ENCODE peak calls at places on chromosomes 5 and 9, in five cellular contexts. One of them, this sample, is unnamed.

GRCh38 chr5:73314395-73315195 is 134.0 kb downstream of the FOXD1 start:
- DNase-seq in CD8-positive, alpha-beta memory T cell: no peak
- DNase-seq in A549: no peak
- DNase-seq in lung microvascular endothelial cell: no peak
- DNase-seq in cerebellum: no peak
- DNase-seq in this sample: no peak

GRCh38 chr5:141623621-141624020 is 4.8 kb upstream of the DIAPH1 start:
- DNase-seq in CD8-positive, alpha-beta memory T cell: no peak
- DNase-seq in A549: no peak
- DNase-seq in lung microvascular endothelial cell: no peak
- DNase-seq in cerebellum: no peak
- DNase-seq in this sample: no peak

GRCh38 chr5:153168226-153168625 is 322.2 kb upstream of the GRIA1 start:
- DNase-seq in CD8-positive, alpha-beta memory T cell: no peak
- DNase-seq in A549: no peak
- DNase-seq in lung microvascular endothelial cell: no peak
- DNase-seq in cerebellum: no peak
- DNase-seq in this sample: no peak

GRCh38 chr5:94174748-94175411 is 433.5 kb upstream of the POU5F2 start:
- DNase-seq in CD8-positive, alpha-beta memory T cell: no peak
- DNase-seq in A549: no peak
- DNase-seq in lung microvascular endothelial cell: no peak
- DNase-seq in cerebellum: no peak
- DNase-seq in this sample: no peak

GRCh38 chr9:92493741-92494387 is 11.6 kb upstream of the ASPN start:
- DNase-seq in CD8-positive, alpha-beta memory T cell: no peak
- DNase-seq in A549: no peak
- DNase-seq in lung microvascular endothelial cell: no peak
- DNase-seq in cerebellum: no peak
- DNase-seq in this sample: no peak

GRCh38 chr5:179121667-179122111 is 61.5 kb downstream of the ZNF354C start:
- DNase-seq in CD8-positive, alpha-beta memory T cell: no peak
- DNase-seq in A549: no peak
- DNase-seq in lung microvascular endothelial cell: no peak
- DNase-seq in cerebellum: no peak
- DNase-seq in this sample: peak; percentile 17

GRCh38 chr9:36268007-36268427 is 9.8 kb upstream of the GNE start:
- DNase-seq in CD8-positive, alpha-beta memory T cell: no peak
- DNase-seq in A549: no peak
- DNase-seq in lung microvascular endothelial cell: peak; percentile 36
- DNase-seq in cerebellum: no peak
- DNase-seq in this sample: no peak

GRCh38 chr9:37529111-37529510 is 43.4 kb downstream of the POLR1E start:
- DNase-seq in CD8-positive, alpha-beta memory T cell: peak; percentile 64
- DNase-seq in A549: no peak
- DNase-seq in lung microvascular endothelial cell: no peak
- DNase-seq in cerebellum: no peak
- DNase-seq in this sample: no peak

GRCh38 chr5:119368238-119368630 is 12.4 kb downstream of the TNFAIP8 start:
- DNase-seq in CD8-positive, alpha-beta memory T cell: peak; percentile 34
- DNase-seq in A549: no peak
- DNase-seq in lung microvascular endothelial cell: peak; percentile 54
- DNase-seq in cerebellum: no peak
- DNase-seq in this sample: no peak

GRCh38 chr5:135993248-135993893 is 35.4 kb upstream of the TGFBI start:
- DNase-seq in CD8-positive, alpha-beta memory T cell: no peak
- DNase-seq in A549: peak; percentile 75
- DNase-seq in lung microvascular endothelial cell: peak; percentile 70
- DNase-seq in cerebellum: no peak
- DNase-seq in this sample: no peak

GRCh38 chr5:50699737-50700136 is 33.3 kb downstream of the PARP8 start:
- DNase-seq in CD8-positive, alpha-beta memory T cell: no peak
- DNase-seq in A549: no peak
- DNase-seq in lung microvascular endothelial cell: no peak
- DNase-seq in cerebellum: no peak
- DNase-seq in this sample: no peak

GRCh38 chr5:97181856-97182545 is 1.0 kb downstream of the RIOK2 start:
- DNase-seq in CD8-positive, alpha-beta memory T cell: no peak
- DNase-seq in A549: no peak
- DNase-seq in lung microvascular endothelial cell: peak; percentile 18
- DNase-seq in cerebellum: no peak
- DNase-seq in this sample: no peak

GRCh38 chr9:14924821-14925220 is 14.6 kb upstream of the FREM1 start:
- DNase-seq in CD8-positive, alpha-beta memory T cell: no peak
- DNase-seq in A549: no peak
- DNase-seq in lung microvascular endothelial cell: no peak
- DNase-seq in cerebellum: no peak
- DNase-seq in this sample: no peak

GRCh38 chr9:75382126-75382525 is 293.8 kb downstream of the OSTF1 start:
- DNase-seq in CD8-positive, alpha-beta memory T cell: no peak
- DNase-seq in A549: no peak
- DNase-seq in lung microvascular endothelial cell: no peak
- DNase-seq in cerebellum: no peak
- DNase-seq in this sample: no peak

GRCh38 chr9:130970052-130970451 is 31.0 kb upstream of the FIBCD1 start:
- DNase-seq in CD8-positive, alpha-beta memory T cell: no peak
- DNase-seq in A549: no peak
- DNase-seq in lung microvascular endothelial cell: no peak
- DNase-seq in cerebellum: no peak
- DNase-seq in this sample: no peak

GRCh38 chr9:134315716-134316443 is 10.4 kb upstream of the RXRA start:
- DNase-seq in CD8-positive, alpha-beta memory T cell: no peak
- DNase-seq in A549: no peak
- DNase-seq in lung microvascular endothelial cell: no peak
- DNase-seq in cerebellum: no peak
- DNase-seq in this sample: no peak

GRCh38 chr9:137379761-137380161 is 43.2 kb downstream of the EXD3 start:
- DNase-seq in CD8-positive, alpha-beta memory T cell: no peak
- DNase-seq in A549: no peak
- DNase-seq in lung microvascular endothelial cell: no peak
- DNase-seq in cerebellum: no peak
- DNase-seq in this sample: peak; percentile 19

GRCh38 chr5:153562189-153562588 is 71.7 kb downstream of the GRIA1 start:
- DNase-seq in CD8-positive, alpha-beta memory T cell: no peak
- DNase-seq in A549: no peak
- DNase-seq in lung microvascular endothelial cell: peak; percentile 38
- DNase-seq in cerebellum: no peak
- DNase-seq in this sample: no peak

GRCh38 chr9:79387091-79387490 is 184.7 kb upstream of the TLE4 start:
- DNase-seq in CD8-positive, alpha-beta memory T cell: no peak
- DNase-seq in A549: no peak
- DNase-seq in lung microvascular endothelial cell: no peak
- DNase-seq in cerebellum: no peak
- DNase-seq in this sample: no peak

GRCh38 chr9:13149454-13149853 is 130.0 kb downstream of the MPDZ start:
- DNase-seq in CD8-positive, alpha-beta memory T cell: no peak
- DNase-seq in A549: no peak
- DNase-seq in lung microvascular endothelial cell: no peak
- DNase-seq in cerebellum: no peak
- DNase-seq in this sample: no peak

GRCh38 chr5:62606878-62607277 is 28.3 kb downstream of the LRRC70 start:
- DNase-seq in CD8-positive, alpha-beta memory T cell: no peak
- DNase-seq in A549: no peak
- DNase-seq in lung microvascular endothelial cell: no peak
- DNase-seq in cerebellum: no peak
- DNase-seq in this sample: no peak

GRCh38 chr9:33290994-33291397 is 680 bp downstream of the NFX1 start:
- DNase-seq in CD8-positive, alpha-beta memory T cell: no peak
- DNase-seq in A549: no peak
- DNase-seq in lung microvascular endothelial cell: no peak
- DNase-seq in cerebellum: peak; percentile 19
- DNase-seq in this sample: no peak

GRCh38 chr5:116815081-116815480 is 240.5 kb upstream of the SEMA6A start:
- DNase-seq in CD8-positive, alpha-beta memory T cell: no peak
- DNase-seq in A549: no peak
- DNase-seq in lung microvascular endothelial cell: no peak
- DNase-seq in cerebellum: peak; percentile 13
- DNase-seq in this sample: no peak

GRCh38 chr9:129953736-129954135 is 89.3 kb downstream of the FNBP1 start:
- DNase-seq in CD8-positive, alpha-beta memory T cell: no peak
- DNase-seq in A549: no peak
- DNase-seq in lung microvascular endothelial cell: no peak
- DNase-seq in cerebellum: no peak
- DNase-seq in this sample: no peak

GRCh38 chr9:117266855-117267497 is 147.9 kb downstream of the ASTN2 start:
- DNase-seq in CD8-positive, alpha-beta memory T cell: no peak
- DNase-seq in A549: no peak
- DNase-seq in lung microvascular endothelial cell: no peak
- DNase-seq in cerebellum: no peak
- DNase-seq in this sample: no peak

GRCh38 chr5:152097128-152097527 is 172.5 kb upstream of the GLRA1 start:
- DNase-seq in CD8-positive, alpha-beta memory T cell: no peak
- DNase-seq in A549: no peak
- DNase-seq in lung microvascular endothelial cell: no peak
- DNase-seq in cerebellum: no peak
- DNase-seq in this sample: no peak

GRCh38 chr9:93496285-93496684 is 42.9 kb upstream of the FAM120AOS start:
- DNase-seq in CD8-positive, alpha-beta memory T cell: no peak
- DNase-seq in A549: no peak
- DNase-seq in lung microvascular endothelial cell: no peak
- DNase-seq in cerebellum: no peak
- DNase-seq in this sample: no peak

GRCh38 chr5:16693879-16694278 is 77.1 kb upstream of the RETREG1 start:
- DNase-seq in CD8-positive, alpha-beta memory T cell: no peak
- DNase-seq in A549: no peak
- DNase-seq in lung microvascular endothelial cell: no peak
- DNase-seq in cerebellum: no peak
- DNase-seq in this sample: no peak

GRCh38 chr5:174751154-174751990 is 27.0 kb downstream of the MSX2 start:
- DNase-seq in CD8-positive, alpha-beta memory T cell: no peak
- DNase-seq in A549: no peak
- DNase-seq in lung microvascular endothelial cell: no peak
- DNase-seq in cerebellum: no peak
- DNase-seq in this sample: no peak

GRCh38 chr5:74020488-74020887 is 394.5 kb downstream of the ARHGEF28 start:
- DNase-seq in CD8-positive, alpha-beta memory T cell: no peak
- DNase-seq in A549: no peak
- DNase-seq in lung microvascular endothelial cell: no peak
- DNase-seq in cerebellum: no peak
- DNase-seq in this sample: no peak

GRCh38 chr9:116549061-116549664 is 137.9 kb upstream of the TRIM32 start:
- DNase-seq in CD8-positive, alpha-beta memory T cell: no peak
- DNase-seq in A549: peak; percentile 89
- DNase-seq in lung microvascular endothelial cell: peak; percentile 47
- DNase-seq in cerebellum: peak; percentile 74
- DNase-seq in this sample: peak; percentile 64

GRCh38 chr9:96859461-96860198 is 5.3 kb upstream of the ZNF782 start:
- DNase-seq in CD8-positive, alpha-beta memory T cell: no peak
- DNase-seq in A549: no peak
- DNase-seq in lung microvascular endothelial cell: peak; percentile 34
- DNase-seq in cerebellum: no peak
- DNase-seq in this sample: no peak

GRCh38 chr9:135570456-135570855 is 8.9 kb downstream of the PAEP start:
- DNase-seq in CD8-positive, alpha-beta memory T cell: no peak
- DNase-seq in A549: no peak
- DNase-seq in lung microvascular endothelial cell: no peak
- DNase-seq in cerebellum: no peak
- DNase-seq in this sample: no peak

GRCh38 chr5:54518146-54519082 is 855 bp downstream of the SNX18 start:
- DNase-seq in CD8-positive, alpha-beta memory T cell: peak; percentile 43
- DNase-seq in A549: peak; percentile 17
- DNase-seq in lung microvascular endothelial cell: peak; percentile 63
- DNase-seq in cerebellum: no peak
- DNase-seq in this sample: peak; percentile 70

GRCh38 chr9:135566552-135566951 is 5.0 kb downstream of the PAEP start:
- DNase-seq in CD8-positive, alpha-beta memory T cell: no peak
- DNase-seq in A549: no peak
- DNase-seq in lung microvascular endothelial cell: no peak
- DNase-seq in cerebellum: no peak
- DNase-seq in this sample: no peak

GRCh38 chr5:10355071-10355889 is 1.8 kb downstream of the MARCHF6 start:
- DNase-seq in CD8-positive, alpha-beta memory T cell: no peak
- DNase-seq in A549: no peak
- DNase-seq in lung microvascular endothelial cell: peak; percentile 55
- DNase-seq in cerebellum: no peak
- DNase-seq in this sample: no peak

GRCh38 chr5:143671644-143672569 is 140.1 kb upstream of the HMHB1 start:
- DNase-seq in CD8-positive, alpha-beta memory T cell: no peak
- DNase-seq in A549: no peak
- DNase-seq in lung microvascular endothelial cell: no peak
- DNase-seq in cerebellum: no peak
- DNase-seq in this sample: peak; percentile 47